ENCODE peak calls at places on chromosomes 11 and 22, in four cellular contexts. A, H, X and Y are unnamed samples.
A peak's percentile ranks its signal among the peaks of the same experiment; 100 is the strongest.

GRCh38 chr11:83895516-83895915 is 609.3 kb upstream of the CCDC90B start:
- DNase-seq in A (no peak), H (no peak), X (no peak), Y (no peak)

GRCh38 chr11:21411114-21411513 is 741.7 kb downstream of the NELL1 start:
- DNase-seq in A (no peak), H (no peak), X (no peak), Y (no peak)

GRCh38 chr22:38935023-38935422 is 22.4 kb upstream of the APOBEC3A start:
- DNase-seq in A (peak; percentile 92), H (no peak), X (no peak), Y (no peak)

GRCh38 chr11:134498326-134499139 is 86.5 kb upstream of the B3GAT1 start:
- DNase-seq in A (no peak), H (no peak), X (no peak), Y (no peak)

GRCh38 chr11:56885182-56885581 is 103.5 kb upstream of the OR5AK2 start:
- DNase-seq in A (no peak), H (no peak), X (no peak), Y (no peak)

GRCh38 chr22:42174062-42174461 is 43.5 kb upstream of the CYP2D6 start:
- DNase-seq in A (no peak), H (no peak), X (no peak), Y (no peak)

GRCh38 chr11:36300651-36301050 is 4.6 kb downstream of the PRR5L start:
- DNase-seq in A (peak; percentile 16), H (no peak), X (no peak), Y (no peak)

GRCh38 chr11:108019870-108020540 is 11.3 kb downstream of the CUL5 start:
- DNase-seq in A (no peak), H (no peak), X (no peak), Y (no peak)

GRCh38 chr11:48064306-48064705 is 83.9 kb downstream of the PTPRJ start:
- DNase-seq in A (no peak), H (no peak), X (no peak), Y (no peak)

GRCh38 chr11:36376888-36377758 is 81.0 kb downstream of the PRR5L start:
- DNase-seq in A (peak; percentile 33), H (no peak), X (peak; percentile 75), Y (no peak)

GRCh38 chr11:76792505-76793264 is 9.5 kb downstream of the TSKU start:
- DNase-seq in A (no peak), H (no peak), X (no peak), Y (no peak)

GRCh38 chr11:47415949-47416472 is 7.6 kb downstream of the SLC39A13 start:
- DNase-seq in A (peak; percentile 52), H (no peak), X (no peak), Y (no peak)

GRCh38 chr11:61369372-61370348 is 7.5 kb downstream of the TMEM138 start:
- DNase-seq in A (no peak), H (no peak), X (no peak), Y (no peak)

GRCh38 chr11:18836415-18836814 is 44.8 kb upstream of the PTPN5 start:
- DNase-seq in A (no peak), H (no peak), X (no peak), Y (no peak)

GRCh38 chr11:115421338-115422012 is 82.7 kb downstream of the CADM1 start:
- DNase-seq in A (peak; percentile 28), H (no peak), X (no peak), Y (no peak)

GRCh38 chr11:95536049-95536448 is 253.5 kb downstream of the FAM76B start:
- DNase-seq in A (no peak), H (no peak), X (no peak), Y (no peak)

GRCh38 chr11:45371251-45371749 is 85.2 kb upstream of the SYT13 start:
- DNase-seq in A (peak; percentile 96), H (peak; percentile 92), X (peak; percentile 87), Y (peak; percentile 32)

GRCh38 chr11:20125927-20126326 is 34.3 kb downstream of the DBX1 start:
- DNase-seq in A (no peak), H (no peak), X (no peak), Y (no peak)

GRCh38 chr22:26234267-26234666 is 65.0 kb downstream of the SEZ6L start:
- DNase-seq in A (no peak), H (no peak), X (no peak), Y (no peak)

GRCh38 chr11:134366279-134366678 is 34.5 kb downstream of the GLB1L2 start:
- DNase-seq in A (no peak), H (no peak), X (no peak), Y (no peak)

GRCh38 chr22:45164217-45165123 is 745 bp downstream of the NUP50 start:
- DNase-seq in A (no peak), H (no peak), X (no peak), Y (peak; percentile 33)

GRCh38 chr11:1638344-1638743 is 8.8 kb downstream of the KRTAP5-5 start:
- DNase-seq in A (no peak), H (no peak), X (no peak), Y (no peak)

GRCh38 chr11:43399983-43400630 is 41.4 kb downstream of the TTC17 start:
- DNase-seq in A (no peak), H (no peak), X (no peak), Y (no peak)

GRCh38 chr22:43474161-43475101 is 62.6 kb downstream of the MPPED1 start:
- DNase-seq in A (no peak), H (no peak), X (no peak), Y (no peak)

GRCh38 chr22:21937821-21938070 is 14.9 kb downstream of the PPM1F start:
- DNase-seq in A (no peak), H (no peak), X (no peak), Y (no peak)

GRCh38 chr11:119843760-119844330 is 114.8 kb upstream of the NECTIN1 start:
- DNase-seq in A (no peak), H (no peak), X (no peak), Y (no peak)

GRCh38 chr11:83918471-83918870 is 632.3 kb upstream of the CCDC90B start:
- DNase-seq in A (no peak), H (no peak), X (no peak), Y (no peak)

GRCh38 chr11:130762342-130763037 is 153.8 kb downstream of the SNX19 start:
- DNase-seq in A (no peak), H (no peak), X (peak; percentile 55), Y (no peak)

GRCh38 chr11:118623291-118623655 is 15.9 kb downstream of the PHLDB1 start:
- DNase-seq in A (peak; percentile 100), H (no peak), X (no peak), Y (no peak)

GRCh38 chr11:68214173-68215086 is 1.3 kb upstream of the KMT5B start:
- DNase-seq in A (peak; percentile 21), H (no peak), X (no peak), Y (no peak)

GRCh38 chr11:77416357-77416756 is 57.5 kb downstream of the PAK1 start:
- DNase-seq in A (no peak), H (no peak), X (no peak), Y (no peak)

GRCh38 chr11:34204396-34205279 is 99.2 kb downstream of the NAT10 start:
- DNase-seq in A (no peak), H (no peak), X (no peak), Y (no peak)

GRCh38 chr11:71179877-71180276 is 72.5 kb downstream of the SHANK2 start:
- DNase-seq in A (no peak), H (no peak), X (no peak), Y (no peak)

GRCh38 chr11:18366286-18366685 is 28.1 kb upstream of the LDHA start:
- DNase-seq in A (no peak), H (no peak), X (no peak), Y (no peak)

GRCh38 chr11:104531075-104531474 is 367.1 kb upstream of the PDGFD start:
- DNase-seq in A (no peak), H (no peak), X (no peak), Y (no peak)

GRCh38 chr11:36192723-36193619 is 96.3 kb downstream of the COMMD9 start:
- DNase-seq in A (no peak), H (no peak), X (no peak), Y (no peak)